ENCODE peak calls at places on chromosome 6, in ten cellular contexts. M is cardiac muscle cell, V is fibroblast of pulmonary artery, O is cardiac fibroblast, Z is AG09309, K is left lung, W is adipocyte, Y is A549, X is lower leg skin, L is ovary. N is an unnamed sample.

GRCh38 chr6:126661646-126662045 is 321.7 kb downstream of the CENPW start:
- DNase-seq in O (peak), X (no peak), Y (no peak), M (no peak), W (peak), Z (peak), V (peak), K (no peak), L (no peak), N (peak)

GRCh38 chr6:105326838-105327745 is 75.8 kb downstream of the PREP start:
- DNase-seq in Y (no peak), W (peak), X (no peak), K (no peak), M (no peak), L (no peak), O (no peak), Z (no peak), V (peak), N (no peak)

GRCh38 chr6:158662607-158663464 is 13.0 kb downstream of the SYTL3 start:
- DNase-seq in O (peak), M (no peak), W (no peak), X (no peak), Y (no peak), V (no peak), K (no peak), Z (peak), L (no peak), N (no peak)

GRCh38 chr6:28003661-28004060 is 46.6 kb downstream of the OR2B6 start:
- DNase-seq in W (no peak), V (no peak), K (no peak), Y (no peak), L (no peak), O (no peak), M (no peak), X (no peak), Z (no peak), N (no peak)

GRCh38 chr6:156563710-156564109 is 213.5 kb upstream of the ARID1B start:
- DNase-seq in Z (no peak), L (no peak), O (no peak), M (peak), X (peak), K (no peak), Y (no peak), V (no peak), W (no peak), N (no peak)

GRCh38 chr6:149082320-149082719 is 235.2 kb upstream of the TAB2 start:
- DNase-seq in Y (peak), O (peak), L (peak), V (peak), K (no peak), Z (peak), M (peak), X (peak), W (peak), N (no peak)

GRCh38 chr6:85464722-85465150 is 14.9 kb downstream of the NT5E start:
- DNase-seq in L (no peak), Z (no peak), X (no peak), M (no peak), W (peak), V (peak), Y (peak), O (peak), K (no peak), N (no peak)

GRCh38 chr6:35955071-35955470 is 34.2 kb upstream of the SRPK1 start:
- DNase-seq in M (no peak), Z (no peak), Y (no peak), X (no peak), W (no peak), V (no peak), K (no peak), O (no peak), L (no peak), N (no peak)

GRCh38 chr6:131029661-131030297 is 33.3 kb downstream of the EPB41L2 start:
- DNase-seq in O (peak), X (no peak), W (peak), V (peak), Z (no peak), L (no peak), M (peak), Y (no peak), K (no peak), N (no peak)

GRCh38 chr6:169162968-169163903 is 90.4 kb downstream of the THBS2 start:
- DNase-seq in V (peak), W (peak), M (no peak), L (no peak), Z (peak), X (peak), Y (peak), K (peak), O (peak), N (peak)

GRCh38 chr6:105810922-105811482 is 275.1 kb upstream of the PRDM1 start:
- DNase-seq in M (no peak), Y (no peak), L (no peak), K (no peak), X (no peak), Z (no peak), V (no peak), W (no peak), O (no peak), N (no peak)

GRCh38 chr6:69866351-69867074 is at the start of gene COL19A1:
- DNase-seq in K (peak), Z (no peak), V (no peak), Y (no peak), M (peak), W (peak), X (no peak), L (no peak), O (peak), N (no peak)

GRCh38 chr6:25886066-25886465 is 12.0 kb upstream of the SLC17A3 start:
- DNase-seq in K (no peak), L (no peak), W (no peak), Y (no peak), V (no peak), Z (no peak), X (no peak), M (no peak), O (no peak), N (no peak)

GRCh38 chr6:170083236-170084051 is 207.4 kb downstream of the DLL1 start:
- DNase-seq in X (peak), K (no peak), W (no peak), O (no peak), Y (no peak), L (no peak), V (no peak), Z (no peak), M (no peak), N (no peak)

GRCh38 chr6:27161946-27162603 is 85.4 kb upstream of the PRSS16 start:
- DNase-seq in V (peak), O (peak), K (no peak), M (peak), Y (no peak), Z (no peak), W (peak), X (no peak), L (peak), N (no peak)

GRCh38 chr6:43009124-43009523 is 4.6 kb downstream of the MEA1 start:
- DNase-seq in K (no peak), X (no peak), O (peak), W (peak), Y (no peak), M (peak), Z (no peak), V (peak), L (no peak), N (no peak)

GRCh38 chr6:135693971-135694370 is 157.5 kb upstream of the PDE7B start:
- DNase-seq in X (no peak), O (no peak), Z (no peak), M (no peak), V (no peak), L (no peak), W (no peak), K (no peak), Y (no peak), N (no peak)

GRCh38 chr6:105137388-105137787 is 42.4 kb downstream of the POPDC3 start:
- DNase-seq in W (peak), K (no peak), M (peak), X (no peak), L (peak), Y (no peak), Z (no peak), V (peak), O (peak), N (no peak)

GRCh38 chr6:88358846-88359245 is 192.7 kb upstream of the CNR1 start:
- DNase-seq in X (no peak), K (no peak), W (no peak), Y (no peak), M (no peak), V (peak), Z (no peak), O (no peak), L (no peak), N (no peak)

GRCh38 chr6:56732517-56732916 is 89.8 kb upstream of the DST start:
- DNase-seq in M (no peak), Y (no peak), W (no peak), X (no peak), V (no peak), O (no peak), K (no peak), L (no peak), Z (no peak), N (no peak)

GRCh38 chr6:157134402-157135074 is 188.8 kb downstream of the TMEM242 start:
- DNase-seq in W (no peak), Z (no peak), X (no peak), V (peak), Y (no peak), L (no peak), M (no peak), O (peak), K (no peak), N (no peak)

GRCh38 chr6:11172501-11173337 is 59.7 kb downstream of the NEDD9 start:
- DNase-seq in X (peak), Z (no peak), L (peak), V (peak), W (peak), M (peak), K (peak), O (peak), Y (no peak), N (no peak)

GRCh38 chr6:112806163-112806900 is 459.2 kb downstream of the RFPL4B start:
- DNase-seq in X (no peak), M (no peak), V (no peak), Z (no peak), K (no peak), Y (no peak), O (no peak), W (peak), L (no peak), N (no peak)

GRCh38 chr6:143569035-143569434 is 57.5 kb upstream of the FUCA2 start:
- DNase-seq in M (no peak), O (peak), W (no peak), L (no peak), K (no peak), Y (no peak), V (peak), X (no peak), Z (no peak), N (no peak)

GRCh38 chr6:31332637-31333602 is 24.1 kb downstream of the HLA-B start:
- DNase-seq in V (no peak), X (no peak), M (no peak), O (no peak), Z (no peak), L (no peak), Y (no peak), K (no peak), W (no peak), N (no peak)

GRCh38 chr6:134590449-134590848 is 272.5 kb upstream of the SGK1 start:
- DNase-seq in Z (peak), M (no peak), W (no peak), X (no peak), Y (no peak), V (peak), L (no peak), O (peak), K (no peak), N (no peak)

GRCh38 chr6:87154641-87155271 is 609 bp upstream of the ZNF292 start:
- DNase-seq in K (no peak), L (no peak), M (no peak), O (peak), X (no peak), Y (peak), V (peak), W (peak), Z (peak), N (no peak)

GRCh38 chr6:43277643-43278523 is 20.2 kb upstream of the SLC22A7 start:
- DNase-seq in K (no peak), W (no peak), Z (no peak), X (no peak), M (peak), O (no peak), V (no peak), Y (no peak), L (no peak), N (no peak)

GRCh38 chr6:53815381-53816119 is 20.7 kb downstream of the LRRC1 start:
- DNase-seq in Y (no peak), O (peak), M (no peak), Z (no peak), X (no peak), V (no peak), W (peak), L (no peak), K (no peak), N (no peak)

GRCh38 chr6:71248866-71249265 is 39.7 kb upstream of the OGFRL1 start:
- DNase-seq in K (no peak), X (no peak), V (no peak), W (no peak), Z (no peak), L (no peak), Y (no peak), O (no peak), M (no peak), N (no peak)

GRCh38 chr6:46010771-46011170 is 4.9 kb downstream of the CLIC5 start:
- DNase-seq in Y (no peak), M (no peak), W (no peak), Z (no peak), K (no peak), O (no peak), X (no peak), L (no peak), V (no peak), N (no peak)

GRCh38 chr6:147782302-147782701 is 273.8 kb downstream of the SAMD5 start:
- DNase-seq in X (no peak), K (no peak), Y (peak), W (peak), O (no peak), M (no peak), Z (peak), L (no peak), V (peak), N (peak)

DNA sequence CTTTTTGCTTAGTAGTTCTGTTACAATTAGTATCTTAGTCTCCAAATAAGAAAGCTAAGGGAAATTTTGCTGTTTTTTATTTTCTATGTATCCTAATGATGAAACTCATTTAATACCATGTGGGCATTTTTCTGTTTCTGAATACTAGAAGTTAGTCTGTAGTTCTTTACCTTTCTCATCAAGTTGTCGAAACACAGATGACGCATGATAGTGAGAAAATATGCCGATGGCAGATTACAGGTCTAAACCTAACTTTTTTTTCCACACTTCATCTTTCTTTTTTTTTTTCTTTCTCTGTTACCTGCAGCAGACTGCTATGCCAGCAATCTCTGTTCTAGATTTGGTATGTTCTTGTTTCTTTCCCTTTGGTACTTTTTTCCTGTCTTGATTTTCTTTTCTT is 43.3 kb upstream of the KIF25 start:
- DNase-seq in Y (no peak), O (no peak), M (no peak), X (no peak), K (no peak), W (no peak), V (no peak), Z (no peak), L (no peak), N (no peak)
- H3K4me3 ChIP-seq in Y (no peak), O (no peak), M (no peak), X (no peak), K (no peak), W (no peak), V (no peak), Z (no peak), L (no peak), N (no peak)

GRCh38 chr6:490251-491037 is 98.9 kb downstream of the IRF4 start:
- DNase-seq in V (no peak), L (no peak), Z (no peak), W (no peak), X (no peak), M (no peak), O (no peak), K (no peak), Y (no peak), N (no peak)

GRCh38 chr6:487956-488355 is 96.4 kb downstream of the IRF4 start:
- DNase-seq in Y (no peak), M (no peak), Z (no peak), O (no peak), L (no peak), W (no peak), V (no peak), X (no peak), K (peak), N (no peak)

GRCh38 chr6:491233-491632 is 99.7 kb downstream of the IRF4 start:
- DNase-seq in Z (no peak), W (peak), Y (no peak), O (no peak), V (no peak), X (no peak), L (no peak), M (no peak), K (no peak), N (no peak)

GRCh38 chr6:489001-489400 is 97.4 kb downstream of the IRF4 start:
- DNase-seq in Y (no peak), K (no peak), W (no peak), M (no peak), V (no peak), L (no peak), Z (no peak), X (no peak), O (no peak), N (no peak)

GRCh38 chr6:489762-490161 is 98.2 kb downstream of the IRF4 start:
- DNase-seq in O (no peak), V (no peak), L (no peak), Y (no peak), Z (no peak), M (no peak), K (no peak), W (no peak), X (no peak), N (no peak)
- H3K4me3 ChIP-seq in O (no peak), V (no peak), L (no peak), Y (no peak), Z (no peak), M (no peak), K (no peak), W (no peak), X (no peak), N (no peak)

GRCh38 chr6:138176652-138177232 is 15.0 kb downstream of the ARFGEF3 start:
- DNase-seq in X (no peak), K (no peak), W (no peak), Z (no peak), O (no peak), L (no peak), V (no peak), M (no peak), Y (no peak), N (no peak)
- H3K4me3 ChIP-seq in X (no peak), K (no peak), W (no peak), Z (no peak), O (no peak), L (no peak), V (no peak), M (no peak), Y (no peak), N (no peak)

GRCh38 chr6:18121580-18122127 is 823 bp downstream of the NHLRC1 start:
- DNase-seq in Y (no peak), Z (no peak), V (no peak), O (no peak), X (no peak), M (no peak), K (no peak), L (peak), W (no peak), N (no peak)
- H3K4me3 ChIP-seq in Y (no peak), Z (peak), V (peak), O (peak), X (no peak), M (no peak), K (no peak), L (peak), W (peak), N (peak)

GRCh38 chr6:116514103-116514502 is 2.7 kb downstream of the CALHM5 start:
- DNase-seq in K (no peak), O (no peak), Y (no peak), X (no peak), W (no peak), V (no peak), L (no peak), Z (no peak), M (no peak), N (no peak)

GRCh38 chr6:116512155-116512559 is 718 bp downstream of the CALHM5 start:
- DNase-seq in V (peak), M (no peak), X (no peak), Z (no peak), W (peak), L (no peak), O (peak), Y (no peak), K (no peak), N (no peak)

GRCh38 chr6:116511424-116512131 is at the start of gene CALHM5:
- DNase-seq in Y (peak), W (peak), V (peak), Z (peak), L (peak), O (peak), K (no peak), M (peak), X (no peak), N (no peak)

GRCh38 chr6:116513224-116513875 is 1.9 kb downstream of the CALHM5 start:
- DNase-seq in K (no peak), V (no peak), X (no peak), W (peak), O (no peak), Z (no peak), L (no peak), Y (no peak), M (no peak), N (no peak)

DNA sequence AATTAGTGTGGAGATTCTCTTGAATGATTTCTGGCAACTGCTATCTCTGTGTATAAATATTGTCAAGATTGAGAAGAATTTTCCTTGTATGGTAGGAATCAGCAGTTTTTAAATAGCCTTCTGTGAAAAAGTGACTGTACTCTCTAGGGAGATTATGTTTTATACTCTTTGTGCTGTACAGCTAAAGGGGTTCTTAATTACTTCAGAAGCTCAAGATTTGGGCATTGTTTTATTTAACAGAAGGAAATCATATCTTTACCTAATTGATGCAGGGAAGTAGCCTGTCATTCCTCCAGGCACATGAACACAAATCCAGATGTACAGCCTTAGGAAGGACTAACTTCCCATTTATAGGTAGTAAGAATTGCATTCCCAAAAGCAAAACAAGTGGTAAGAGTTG is 1.3 kb downstream of the CALHM5 start:
- DNase-seq in K (no peak), Z (no peak), M (no peak), W (peak), Y (no peak), O (no peak), X (no peak), V (no peak), L (no peak), N (no peak)
- H3K4me3 ChIP-seq in K (no peak), Z (peak), M (no peak), W (peak), Y (no peak), O (peak), X (no peak), V (peak), L (peak), N (no peak)

GRCh38 chr6:108165714-108166663 is at the start of gene NR2E1:
- DNase-seq in Y (no peak), K (no peak), M (no peak), X (no peak), Z (no peak), W (peak), V (no peak), O (no peak), L (no peak), N (no peak)

GRCh38 chr6:108164815-108165706 is 761 bp upstream of the NR2E1 start:
- DNase-seq in M (no peak), L (no peak), Z (no peak), Y (no peak), X (no peak), O (no peak), W (no peak), V (no peak), K (peak), N (no peak)

GRCh38 chr6:108163267-108163643 is 2.6 kb upstream of the NR2E1 start:
- DNase-seq in Z (no peak), X (no peak), M (no peak), W (no peak), V (no peak), Y (no peak), O (no peak), K (no peak), L (no peak), N (no peak)

GRCh38 chr6:108163644-108164536 is 1.9 kb upstream of the NR2E1 start:
- DNase-seq in O (no peak), W (no peak), X (peak), L (no peak), V (no peak), Z (no peak), Y (no peak), K (no peak), M (no peak), N (no peak)

GRCh38 chr6:108164537-108164814 is 1.3 kb upstream of the NR2E1 start:
- DNase-seq in Y (no peak), V (no peak), X (no peak), K (no peak), Z (no peak), L (no peak), W (no peak), M (no peak), O (no peak), N (no peak)
- H3K4me3 ChIP-seq in Y (no peak), V (no peak), X (no peak), K (no peak), Z (no peak), L (no peak), W (no peak), M (no peak), O (no peak), N (peak)